ENCODE peak calls at places on chromosomes 3 and 15, in ten cellular contexts. One of them, this sample, is unnamed.

GRCh38 chr3:52106951-52107611 is 47.1 kb downstream of the POC1A start:
- DNase-seq in GM23248: no peak
- DNase-seq in ACHN: no peak
- DNase-seq in NCI-H460: no peak
- DNase-seq in astrocyte: no peak
- DNase-seq in SK-N-DZ: no peak
- DNase-seq in GDM1: no peak
- DNase-seq in osteocyte: no peak
- DNase-seq in left ventricle myocardium inferior: no peak
- DNase-seq in A549: no peak
- DNase-seq in this sample: no peak

GRCh38 chr3:32502089-32502943 is at the start of gene CMTM6:
- DNase-seq in GM23248: peak
- DNase-seq in ACHN: peak
- DNase-seq in NCI-H460: peak
- DNase-seq in astrocyte: peak
- DNase-seq in SK-N-DZ: peak
- DNase-seq in GDM1: peak
- DNase-seq in osteocyte: peak
- DNase-seq in left ventricle myocardium inferior: peak
- DNase-seq in A549: peak
- DNase-seq in this sample: peak

GRCh38 chr3:120909602-120909878 is 1.5 kb downstream of the STXBP5L start:
- DNase-seq in GM23248: no peak
- DNase-seq in ACHN: no peak
- DNase-seq in NCI-H460: no peak
- DNase-seq in astrocyte: no peak
- DNase-seq in SK-N-DZ: no peak
- DNase-seq in GDM1: no peak
- DNase-seq in osteocyte: no peak
- DNase-seq in left ventricle myocardium inferior: no peak
- DNase-seq in A549: no peak
- DNase-seq in this sample: no peak

GRCh38 chr3:127740136-127740915 is 67.6 kb downstream of the ABTB1 start:
- DNase-seq in GM23248: no peak
- DNase-seq in ACHN: no peak
- DNase-seq in NCI-H460: no peak
- DNase-seq in astrocyte: no peak
- DNase-seq in SK-N-DZ: no peak
- DNase-seq in GDM1: no peak
- DNase-seq in osteocyte: no peak
- DNase-seq in left ventricle myocardium inferior: no peak
- DNase-seq in A549: no peak
- DNase-seq in this sample: no peak

GRCh38 chr3:5972586-5972985 is 785.1 kb downstream of the EDEM1 start:
- DNase-seq in GM23248: no peak
- DNase-seq in ACHN: no peak
- DNase-seq in NCI-H460: no peak
- DNase-seq in astrocyte: peak
- DNase-seq in SK-N-DZ: no peak
- DNase-seq in GDM1: no peak
- DNase-seq in osteocyte: no peak
- DNase-seq in left ventricle myocardium inferior: no peak
- DNase-seq in A549: no peak
- DNase-seq in this sample: no peak

GRCh38 chr3:137065381-137065780 is 107.6 kb downstream of the IL20RB start:
- DNase-seq in GM23248: no peak
- DNase-seq in ACHN: no peak
- DNase-seq in NCI-H460: no peak
- DNase-seq in astrocyte: no peak
- DNase-seq in SK-N-DZ: no peak
- DNase-seq in GDM1: no peak
- DNase-seq in osteocyte: no peak
- DNase-seq in left ventricle myocardium inferior: no peak
- DNase-seq in A549: no peak
- DNase-seq in this sample: no peak

GRCh38 chr15:95799286-95800187 is 531.0 kb upstream of the NR2F2 start:
- DNase-seq in GM23248: peak
- DNase-seq in ACHN: peak
- DNase-seq in NCI-H460: peak
- DNase-seq in astrocyte: peak
- DNase-seq in SK-N-DZ: no peak
- DNase-seq in GDM1: no peak
- DNase-seq in osteocyte: no peak
- DNase-seq in left ventricle myocardium inferior: no peak
- DNase-seq in A549: peak
- DNase-seq in this sample: peak

GRCh38 chr15:100687532-100688215 is 85.3 kb downstream of the ASB7 start:
- DNase-seq in GM23248: peak
- DNase-seq in ACHN: no peak
- DNase-seq in NCI-H460: no peak
- DNase-seq in astrocyte: peak
- DNase-seq in SK-N-DZ: no peak
- DNase-seq in GDM1: no peak
- DNase-seq in osteocyte: no peak
- DNase-seq in left ventricle myocardium inferior: no peak
- DNase-seq in A549: no peak
- DNase-seq in this sample: peak

GRCh38 chr3:188133646-188134045 is 20.3 kb upstream of the LPP start:
- DNase-seq in GM23248: peak
- DNase-seq in ACHN: peak
- DNase-seq in NCI-H460: no peak
- DNase-seq in astrocyte: peak
- DNase-seq in SK-N-DZ: no peak
- DNase-seq in GDM1: no peak
- DNase-seq in osteocyte: no peak
- DNase-seq in left ventricle myocardium inferior: no peak
- DNase-seq in A549: no peak
- DNase-seq in this sample: no peak